ENCODE peak calls at places on chromosomes 13 and 19, in nine cellular contexts. W is sigmoid colon; O is fibroblast of lung; D is RWPE2; G is heart right ventricle; Q is left lung; V is CD8-positive, alpha-beta memory T cell; S is hepatocyte; Z is Karpas-422. R is an unnamed sample.

GRCh38 chr13:33871207-33872004 is 53.5 kb downstream of the RFC3 start:
- DNase-seq in W (no peak), O (no peak), D (no peak), G (no peak), Q (no peak), V (no peak), S (peak; percentile 15), Z (no peak), R (peak; percentile 45)

GRCh38 chr13:75319244-75319643 is 162.7 kb downstream of the TBC1D4 start:
- DNase-seq in W (no peak), O (no peak), D (no peak), G (no peak), Q (no peak), V (no peak), S (no peak), Z (no peak), R (no peak)

GRCh38 chr19:37403403-37403802 is 32.5 kb downstream of the ZNF527 start:
- DNase-seq in W (no peak), O (no peak), D (peak; percentile 51), G (no peak), Q (no peak), V (no peak), S (no peak), Z (no peak), R (no peak)

GRCh38 chr13:20353973-20354372 is 121.9 kb upstream of the GJB6 start:
- DNase-seq in W (no peak), O (peak; percentile 58), D (no peak), G (no peak), Q (no peak), V (no peak), S (no peak), Z (peak; percentile 46), R (no peak)

GRCh38 chr13:30196025-30196424 is 111.3 kb downstream of the KATNAL1 start:
- DNase-seq in W (no peak), O (peak; percentile 5), D (no peak), G (no peak), Q (no peak), V (no peak), S (no peak), Z (no peak), R (peak; percentile 55)

GRCh38 chr19:6087074-6087506 is 23.2 kb downstream of the RFX2 start:
- DNase-seq in W (no peak), O (no peak), D (no peak), G (no peak), Q (no peak), V (no peak), S (peak; percentile 61), Z (no peak), R (no peak)

GRCh38 chr19:14795078-14795721 is 16.8 kb upstream of the ADGRE2 start:
- DNase-seq in W (no peak), O (no peak), D (no peak), G (no peak), Q (no peak), V (no peak), S (no peak), Z (no peak), R (no peak)

GRCh38 chr19:42294471-42295137 is 7.3 kb upstream of the PRR19 start:
- DNase-seq in W (no peak), O (no peak), D (no peak), G (no peak), Q (no peak), V (no peak), S (no peak), Z (no peak), R (no peak)

GRCh38 chr13:75263741-75264407 is 218.1 kb downstream of the TBC1D4 start:
- DNase-seq in W (no peak), O (peak; percentile 36), D (no peak), G (no peak), Q (no peak), V (no peak), S (no peak), Z (no peak), R (no peak)

GRCh38 chr13:51959773-51960172 is 51.5 kb downstream of the ATP7B start:
- DNase-seq in W (no peak), O (no peak), D (no peak), G (no peak), Q (no peak), V (no peak), S (peak; percentile 30), Z (no peak), R (no peak)

GRCh38 chr13:65497265-65497664 is 1732.9 kb downstream of the PCDH9 start:
- DNase-seq in W (no peak), O (no peak), D (no peak), G (no peak), Q (no peak), V (no peak), S (no peak), Z (no peak), R (peak; percentile 15)

GRCh38 chr19:10168386-10168948 is 26.3 kb downstream of the DNMT1 start:
- DNase-seq in W (no peak), O (no peak), D (no peak), G (no peak), Q (no peak), V (no peak), S (no peak), Z (no peak), R (no peak)

GRCh38 chr19:4342421-4343055 is 824 bp upstream of the MPND start:
- DNase-seq in W (peak; percentile 99), O (peak; percentile 100), D (peak; percentile 95), G (peak; percentile 99), Q (peak; percentile 97), V (peak; percentile 87), S (peak; percentile 99), Z (peak; percentile 99), R (peak; percentile 98)
- H3K4me1 ChIP-seq in W (peaks cover 23% of the 10 kb centered on the region), O (peaks cover 6% of the 10 kb centered on the region), D (no peaks in the 10 kb centered on the region), G (peaks cover 29% of the 10 kb centered on the region), Q (no peaks in the 10 kb centered on the region), V (peaks cover 22% of the 10 kb centered on the region), S (peaks cover 27% of the 10 kb centered on the region), Z (peaks cover 27% of the 10 kb centered on the region), R (peaks cover 17% of the 10 kb centered on the region)

GRCh38 chr13:113076681-113077401 is 28.8 kb upstream of the F7 start:
- DNase-seq in W (peak; percentile 57), O (no peak), D (peak; percentile 44), G (no peak), Q (no peak), V (no peak), S (no peak), Z (no peak), R (no peak)
- H3K27me3 ChIP-seq in W (no peaks in the 10 kb centered on the region), O (no peaks in the 10 kb centered on the region), D (no peaks in the 10 kb centered on the region), G (no peaks in the 10 kb centered on the region), Q (no peaks in the 10 kb centered on the region), V (no peaks in the 10 kb centered on the region), S (no peaks in the 10 kb centered on the region), Z (no peaks in the 10 kb centered on the region), R (no peaks in the 10 kb centered on the region)

GRCh38 chr13:44695520-44695919 is 119.4 kb upstream of the TSC22D1 start:
- DNase-seq in W (no peak), O (no peak), D (no peak), G (no peak), Q (no peak), V (no peak), S (no peak), Z (no peak), R (no peak)

GRCh38 chr13:44693156-44693826 is 117.2 kb upstream of the TSC22D1 start:
- DNase-seq in W (no peak), O (no peak), D (no peak), G (peak; percentile 29), Q (no peak), V (no peak), S (no peak), Z (no peak), R (no peak)

GRCh38 chr13:44694842-44695241 is 118.7 kb upstream of the TSC22D1 start:
- DNase-seq in W (no peak), O (no peak), D (no peak), G (no peak), Q (no peak), V (no peak), S (no peak), Z (no peak), R (no peak)

GRCh38 chr13:44697058-44697457 is 120.9 kb upstream of the TSC22D1 start:
- DNase-seq in W (no peak), O (no peak), D (no peak), G (no peak), Q (no peak), V (no peak), S (no peak), Z (no peak), R (no peak)

DNA sequence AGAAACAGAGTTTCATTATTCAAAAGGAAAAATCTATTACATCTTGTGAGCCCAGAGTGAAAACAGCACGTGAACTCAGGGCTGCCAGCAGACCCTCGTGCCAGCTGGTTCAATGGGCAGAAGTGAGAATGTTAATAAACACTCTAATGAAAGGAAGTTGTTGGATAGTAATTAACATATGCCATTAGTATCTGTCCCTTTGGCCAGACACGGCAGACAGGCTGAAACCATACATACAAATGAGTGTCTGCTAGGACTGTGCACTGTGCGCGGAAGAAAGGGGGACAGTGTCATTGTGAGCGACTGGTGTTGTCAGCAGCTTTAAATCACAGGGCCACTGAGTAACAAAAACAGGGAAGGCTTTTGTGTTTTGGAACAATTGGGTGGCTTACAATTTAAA is 121.9 kb upstream of the TSC22D1 start:
- DNase-seq in W (no peak), O (no peak), D (no peak), G (no peak), Q (no peak), V (no peak), S (no peak), Z (no peak), R (no peak)
- H3K27ac ChIP-seq in W (no peak overlapping the region), O (no peak overlapping the region), D (no peak overlapping the region), G (no peak overlapping the region), Q (no peak overlapping the region), V (no peak overlapping the region), S (no peak overlapping the region), Z (no peak overlapping the region), R (no peak overlapping the region)

GRCh38 chr13:98511435-98511834 is 65.5 kb downstream of the STK24 start:
- DNase-seq in W (no peak), O (no peak), D (no peak), G (no peak), Q (no peak), V (no peak), S (no peak), Z (no peak), R (no peak)

GRCh38 chr13:98515804-98516465 is 61.0 kb downstream of the STK24 start:
- DNase-seq in W (no peak), O (no peak), D (no peak), G (no peak), Q (no peak), V (no peak), S (no peak), Z (no peak), R (no peak)

GRCh38 chr13:98513837-98514236 is 63.1 kb downstream of the STK24 start:
- DNase-seq in W (no peak), O (no peak), D (no peak), G (no peak), Q (no peak), V (no peak), S (no peak), Z (no peak), R (no peak)

GRCh38 chr13:98512774-98513327 is 64.1 kb downstream of the STK24 start:
- DNase-seq in W (no peak), O (no peak), D (no peak), G (no peak), Q (no peak), V (no peak), S (no peak), Z (no peak), R (no peak)

DNA sequence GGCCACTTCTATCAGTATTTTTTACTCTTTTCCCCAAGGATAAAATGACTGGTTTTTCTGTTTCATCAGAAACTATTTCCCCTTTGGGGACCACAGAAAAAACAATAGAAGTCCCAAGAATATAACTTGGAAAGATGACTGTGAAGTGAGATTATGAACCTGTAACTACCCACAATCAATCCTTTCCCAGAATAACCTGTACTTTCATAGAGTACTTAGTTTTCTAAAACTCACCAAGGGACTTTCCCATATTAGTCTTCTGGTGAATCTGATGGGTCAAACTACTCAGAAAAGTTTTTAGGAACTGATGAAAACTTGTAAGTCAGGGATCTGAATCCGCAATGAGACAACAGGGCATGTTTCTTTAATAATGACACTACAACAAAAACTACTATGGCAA is 62.6 kb downstream of the STK24 start:
- DNase-seq in W (no peak), O (no peak), D (no peak), G (no peak), Q (no peak), V (no peak), S (no peak), Z (no peak), R (no peak)
- H3K4me1 ChIP-seq in W (peaks cover 56% of the 10 kb centered on the region), O (peaks cover 10% of the 10 kb centered on the region), D (peaks cover 12% of the 10 kb centered on the region), G (peaks cover 69% of the 10 kb centered on the region), Q (peaks cover 5% of the 10 kb centered on the region), V (peaks cover 62% of the 10 kb centered on the region), S (peaks cover 8% of the 10 kb centered on the region), Z (peaks cover 69% of the 10 kb centered on the region), R (peaks cover 7% of the 10 kb centered on the region)

R was measured in SJCRH30.